ENCODE peak calls at places on chromosome 2, in six cellular contexts. One of them, this sample, is unnamed.

GRCh38 chr2:98554116-98554861 is 54.0 kb downstream of the COA5 start:
- DNase-seq in upper lobe of left lung: no peak
- DNase-seq in HCT116: no peak
- DNase-seq in K562: no peak
- DNase-seq in HepG2: no peak
- DNase-seq in transverse colon: no peak
- DNase-seq in this sample: no peak

GRCh38 chr2:25491003-25491696 is 149.4 kb upstream of the DNMT3A start:
- DNase-seq in upper lobe of left lung: no peak
- DNase-seq in HCT116: no peak
- DNase-seq in K562: no peak
- DNase-seq in HepG2: no peak
- DNase-seq in transverse colon: no peak
- DNase-seq in this sample: no peak

GRCh38 chr2:164757934-164758695 is 83.5 kb downstream of the COBLL1 start:
- DNase-seq in upper lobe of left lung: no peak
- DNase-seq in HCT116: no peak
- DNase-seq in K562: no peak
- DNase-seq in HepG2: peak
- DNase-seq in transverse colon: no peak
- DNase-seq in this sample: no peak

GRCh38 chr2:43511199-43511598 is 84.6 kb downstream of the THADA start:
- DNase-seq in upper lobe of left lung: peak
- DNase-seq in HCT116: no peak
- DNase-seq in K562: no peak
- DNase-seq in HepG2: no peak
- DNase-seq in transverse colon: no peak
- DNase-seq in this sample: no peak

GRCh38 chr2:26330114-26330581 is 15.8 kb upstream of the SELENOI start:
- DNase-seq in upper lobe of left lung: peak
- DNase-seq in HCT116: peak
- DNase-seq in K562: peak
- DNase-seq in HepG2: peak
- DNase-seq in transverse colon: peak
- DNase-seq in this sample: no peak

GRCh38 chr2:31269087-31269486 is 35.1 kb downstream of the EHD3 start:
- DNase-seq in upper lobe of left lung: no peak
- DNase-seq in HCT116: no peak
- DNase-seq in K562: no peak
- DNase-seq in HepG2: no peak
- DNase-seq in transverse colon: no peak
- DNase-seq in this sample: no peak

GRCh38 chr2:143398701-143399260 is 269.6 kb downstream of the ARHGAP15 start:
- DNase-seq in upper lobe of left lung: no peak
- DNase-seq in HCT116: no peak
- DNase-seq in K562: no peak
- DNase-seq in HepG2: no peak
- DNase-seq in transverse colon: no peak
- DNase-seq in this sample: no peak

GRCh38 chr2:79910643-79911042 is 393.9 kb downstream of the LRRTM1 start:
- DNase-seq in upper lobe of left lung: no peak
- DNase-seq in HCT116: no peak
- DNase-seq in K562: no peak
- DNase-seq in HepG2: no peak
- DNase-seq in transverse colon: no peak
- DNase-seq in this sample: no peak

GRCh38 chr2:100818606-100819364 is 1.2 kb upstream of the NPAS2 start:
- DNase-seq in upper lobe of left lung: peak
- DNase-seq in HCT116: peak
- DNase-seq in K562: no peak
- DNase-seq in HepG2: peak
- DNase-seq in transverse colon: peak
- DNase-seq in this sample: no peak

GRCh38 chr2:222738759-222739292 is 67.4 kb downstream of the MOGAT1 start:
- DNase-seq in upper lobe of left lung: no peak
- DNase-seq in HCT116: no peak
- DNase-seq in K562: peak
- DNase-seq in HepG2: no peak
- DNase-seq in transverse colon: peak
- DNase-seq in this sample: no peak

DNA sequence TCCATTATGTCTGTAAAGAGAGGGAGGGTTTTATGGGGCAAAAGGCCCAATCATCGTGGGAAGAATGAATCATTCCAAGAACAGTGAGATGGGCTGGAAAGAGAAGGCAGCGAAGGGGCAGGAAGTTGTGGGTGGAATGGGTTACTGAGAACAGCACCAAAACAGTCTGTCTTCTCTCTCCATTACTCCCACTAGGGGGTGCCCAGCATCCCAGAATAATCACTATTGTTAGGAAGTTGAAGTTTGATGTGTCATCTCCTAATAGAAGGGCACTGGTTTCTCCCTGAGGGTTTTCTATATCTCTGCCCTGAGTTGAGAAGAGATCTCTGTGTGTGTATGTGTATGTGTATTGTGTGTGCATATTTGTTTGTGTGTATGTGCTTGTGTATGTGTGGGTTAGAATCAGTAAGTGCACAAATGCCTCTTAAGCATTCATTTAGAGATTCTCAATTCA is 76.6 kb upstream of the MAP4K3 start:
- DNase-seq in upper lobe of left lung: no peak
- DNase-seq in HCT116: peak
- DNase-seq in K562: peak
- DNase-seq in HepG2: peak
- DNase-seq in transverse colon: peak
- DNase-seq in this sample: no peak
- TF ChIP-seq POLR2AphosphoS5 in upper lobe of left lung: no peak
- TF ChIP-seq POLR2AphosphoS5 in HCT116: no peak
- TF ChIP-seq POLR2AphosphoS5 in K562: no peak
- TF ChIP-seq POLR2AphosphoS5 in HepG2: no peak
- TF ChIP-seq POLR2AphosphoS5 in transverse colon: no peak
- TF ChIP-seq POLR2AphosphoS5 in this sample: no peak

GRCh38 chr2:10319892-10320574 is 17.3 kb downstream of the HPCAL1 start:
- DNase-seq in upper lobe of left lung: no peak
- DNase-seq in HCT116: no peak
- DNase-seq in K562: no peak
- DNase-seq in HepG2: no peak
- DNase-seq in transverse colon: no peak
- DNase-seq in this sample: no peak

GRCh38 chr2:10316336-10316735 is 13.6 kb downstream of the HPCAL1 start:
- DNase-seq in upper lobe of left lung: no peak
- DNase-seq in HCT116: no peak
- DNase-seq in K562: no peak
- DNase-seq in HepG2: no peak
- DNase-seq in transverse colon: no peak
- DNase-seq in this sample: no peak

GRCh38 chr2:10316860-10317259 is 14.2 kb downstream of the HPCAL1 start:
- DNase-seq in upper lobe of left lung: no peak
- DNase-seq in HCT116: no peak
- DNase-seq in K562: no peak
- DNase-seq in HepG2: no peak
- DNase-seq in transverse colon: no peak
- DNase-seq in this sample: no peak

GRCh38 chr2:10318345-10318744 is 15.6 kb downstream of the HPCAL1 start:
- DNase-seq in upper lobe of left lung: no peak
- DNase-seq in HCT116: no peak
- DNase-seq in K562: peak
- DNase-seq in HepG2: no peak
- DNase-seq in transverse colon: no peak
- DNase-seq in this sample: no peak

DNA sequence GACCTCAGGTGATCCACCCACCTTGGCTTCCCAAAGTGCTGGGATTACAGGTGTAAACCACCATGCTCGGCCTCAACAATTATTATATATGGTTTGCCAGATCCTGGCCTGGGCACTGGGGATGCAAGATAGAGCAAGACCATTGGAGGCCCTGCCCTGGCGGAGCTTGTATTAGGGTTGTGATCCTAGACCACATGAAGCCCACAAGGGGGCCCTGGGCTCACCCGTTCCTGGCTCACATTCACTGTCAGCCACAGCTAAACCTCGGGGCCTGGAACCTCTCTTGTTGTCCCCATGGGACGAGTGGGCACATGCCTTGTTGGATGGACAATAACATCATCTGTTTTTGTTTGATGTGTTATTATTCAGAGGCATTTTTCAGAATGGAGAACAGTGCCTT is 14.9 kb downstream of the HPCAL1 start:
- DNase-seq in upper lobe of left lung: no peak
- DNase-seq in HCT116: no peak
- DNase-seq in K562: no peak
- DNase-seq in HepG2: no peak
- DNase-seq in transverse colon: no peak
- DNase-seq in this sample: no peak
- TF ChIP-seq CTCF in upper lobe of left lung: no peak
- TF ChIP-seq CTCF in HCT116: no peak
- TF ChIP-seq CTCF in K562: peak
- TF ChIP-seq CTCF in HepG2: peak
- TF ChIP-seq CTCF in transverse colon: no peak
- TF ChIP-seq CTCF in this sample: no peak

DNA sequence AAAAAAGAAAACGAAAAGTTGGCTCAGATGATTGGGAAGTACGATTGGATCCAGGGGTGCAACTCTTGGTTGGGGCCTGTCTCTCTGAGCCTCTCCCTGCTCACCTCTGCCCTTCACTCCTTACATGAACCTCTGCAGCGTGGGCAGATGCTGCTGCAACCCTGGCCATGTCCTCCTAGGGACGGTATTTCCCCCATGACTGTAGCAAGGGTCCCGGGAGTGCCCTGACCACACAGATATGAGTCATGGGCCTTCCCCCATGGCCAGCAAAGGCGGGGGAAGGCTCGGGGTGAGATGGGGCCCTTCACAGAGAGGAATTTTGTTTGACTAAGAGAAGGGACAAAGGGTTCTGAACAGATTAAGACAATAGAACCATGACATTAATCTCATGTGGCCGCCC is 129.0 kb downstream of the NCK2 start:
- DNase-seq in upper lobe of left lung: no peak
- DNase-seq in HCT116: no peak
- DNase-seq in K562: peak
- DNase-seq in HepG2: peak
- DNase-seq in transverse colon: no peak
- DNase-seq in this sample: no peak
- TF ChIP-seq POLR2AphosphoS5 in upper lobe of left lung: no peak
- TF ChIP-seq POLR2AphosphoS5 in HCT116: no peak
- TF ChIP-seq POLR2AphosphoS5 in K562: no peak
- TF ChIP-seq POLR2AphosphoS5 in HepG2: no peak
- TF ChIP-seq POLR2AphosphoS5 in transverse colon: no peak
- TF ChIP-seq POLR2AphosphoS5 in this sample: no peak

DNA sequence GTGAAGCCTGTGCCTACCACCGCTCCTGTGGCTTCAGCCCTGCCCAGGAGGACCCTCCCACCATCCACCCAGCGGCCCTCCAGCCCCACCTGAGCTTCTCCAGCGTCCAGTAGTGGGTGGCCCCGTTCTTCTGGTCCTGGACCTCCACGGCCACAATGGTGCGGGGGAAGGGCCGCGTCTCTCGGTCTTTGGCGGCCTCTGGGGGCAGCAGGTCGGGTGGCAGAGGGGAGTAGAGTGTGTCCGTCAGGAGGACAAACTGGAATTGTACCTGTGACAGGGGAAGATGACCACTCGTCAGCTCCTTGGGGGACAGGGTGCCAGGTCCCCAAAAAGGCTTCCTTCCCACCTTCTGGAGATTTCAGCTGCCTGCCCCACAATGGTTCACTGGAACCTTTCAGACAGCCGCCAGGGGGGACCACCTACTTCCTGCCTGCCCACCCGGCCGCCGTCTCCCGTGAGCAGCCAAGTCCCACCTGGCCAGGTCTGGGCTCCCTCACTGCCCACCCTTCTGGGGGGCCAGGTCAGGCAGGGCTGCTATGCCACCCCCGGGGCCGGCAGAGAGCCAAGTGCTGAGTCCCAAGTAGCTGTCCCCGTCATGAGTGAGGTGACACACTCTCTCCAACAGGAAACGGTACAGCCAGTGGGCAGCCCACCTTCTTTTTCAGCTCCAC is 59.3 kb downstream of the KIF1A start:
- DNase-seq in upper lobe of left lung: peak
- DNase-seq in HCT116: no peak
- DNase-seq in K562: peak
- DNase-seq in HepG2: peak
- DNase-seq in transverse colon: no peak
- DNase-seq in this sample: no peak
- TF ChIP-seq CTCF in upper lobe of left lung: no peak
- TF ChIP-seq CTCF in HCT116: no peak
- TF ChIP-seq CTCF in K562: peak
- TF ChIP-seq CTCF in HepG2: peak
- TF ChIP-seq CTCF in transverse colon: no peak
- TF ChIP-seq CTCF in this sample: no peak

DNA sequence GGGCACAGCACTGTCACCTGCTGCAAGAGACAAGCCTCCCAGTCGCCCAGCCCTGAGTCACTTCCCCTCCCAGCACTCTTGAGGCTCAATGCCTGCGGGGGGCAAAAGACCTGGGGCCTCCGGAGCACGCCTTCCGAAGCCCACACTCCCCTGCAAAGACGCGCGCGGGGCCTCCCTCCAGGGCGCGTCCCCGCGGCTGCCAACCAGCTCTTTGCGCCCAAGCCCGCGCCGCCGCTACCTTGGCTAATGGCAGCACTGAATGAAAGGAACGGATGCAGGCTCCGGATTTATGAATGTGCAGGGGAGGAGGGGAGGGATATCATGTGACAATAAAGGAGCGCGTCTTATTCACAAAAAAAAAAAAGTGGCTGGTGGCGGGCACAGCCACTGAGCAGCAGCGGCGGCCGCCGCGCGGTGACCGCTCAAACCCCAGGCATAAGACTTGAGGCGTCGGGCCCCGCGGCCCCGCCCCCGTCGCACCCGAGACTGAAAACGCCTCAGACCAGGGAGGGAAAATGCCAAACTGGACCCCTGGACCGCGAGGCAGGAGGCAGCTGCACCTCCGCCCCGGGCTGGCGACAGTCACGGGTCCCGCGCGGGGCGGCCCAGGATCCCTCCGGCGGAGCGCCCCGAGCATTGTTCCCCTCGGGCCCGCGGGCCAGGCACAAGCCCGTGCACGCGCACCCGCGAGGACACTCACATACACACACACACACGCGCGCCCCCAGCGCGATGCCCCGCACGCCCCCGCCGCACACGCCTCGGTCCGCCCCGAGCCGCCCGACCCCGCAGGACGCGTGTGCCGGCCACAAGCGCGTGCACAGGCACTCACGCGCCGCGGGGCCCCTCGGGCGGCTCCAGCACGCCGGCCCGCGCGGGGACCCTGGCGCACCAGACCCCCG is 1.6 kb downstream of the SPRED2 start:
- DNase-seq in upper lobe of left lung: peak
- DNase-seq in HCT116: peak
- DNase-seq in K562: peak
- DNase-seq in HepG2: peak
- DNase-seq in transverse colon: peak
- DNase-seq in this sample: no peak
- TF ChIP-seq POLR2AphosphoS5 in upper lobe of left lung: no peak
- TF ChIP-seq POLR2AphosphoS5 in HCT116: peak
- TF ChIP-seq POLR2AphosphoS5 in K562: peak
- TF ChIP-seq POLR2AphosphoS5 in HepG2: no peak
- TF ChIP-seq POLR2AphosphoS5 in transverse colon: no peak
- TF ChIP-seq POLR2AphosphoS5 in this sample: peak

This sample was measured in vagina.